ENCODE peak calls at places on chromosomes 7 and 10, in five cellular contexts. V is IMR-90, D is mesenchymal stem cell, Z is H1, A is neuronal stem cell. T is an unnamed sample. For H3K4me1, the result is how much of the 10 kb centered on the place peaks cover.

GRCh38 chr10:11762706-11763500 is 20.7 kb downstream of the ECHDC3 start:
- DNase-seq in Z (no peak), D (no peak), A (no peak), V (no peak), T (no peak)

GRCh38 chr10:8449909-8450308 is 395.4 kb downstream of the GATA3 start:
- DNase-seq in D (no peak), Z (no peak), V (no peak), A (no peak), T (no peak)

GRCh38 chr7:5237286-5237685 is 45.5 kb upstream of the SLC29A4 start:
- DNase-seq in V (peak), D (peak), A (no peak), Z (no peak), T (no peak)

GRCh38 chr7:27739301-27739913 is 555 bp upstream of the TAX1BP1 start:
- DNase-seq in Z (no peak), D (no peak), A (no peak), V (peak), T (no peak)

GRCh38 chr7:85023066-85023687 is 163.7 kb downstream of the SEMA3D start:
- DNase-seq in A (peak), V (peak), D (peak), Z (no peak), T (peak)

GRCh38 chr10:59694936-59695335 is 14.7 kb downstream of the SLC16A9 start:
- DNase-seq in D (no peak), V (no peak), A (no peak), Z (no peak), T (no peak)

GRCh38 chr7:17434841-17435692 is 136.6 kb downstream of the AHR start:
- DNase-seq in V (no peak), D (no peak), A (no peak), Z (no peak), T (no peak)

GRCh38 chr10:132906106-132906505 is 36.3 kb downstream of the CFAP46 start:
- DNase-seq in D (no peak), V (no peak), Z (no peak), A (no peak), T (no peak)

GRCh38 chr10:38119038-38119437 is 24.9 kb downstream of the ZNF37A start:
- DNase-seq in V (no peak), Z (no peak), D (no peak), A (no peak), T (no peak)

GRCh38 chr10:1552415-1552814 is 184.9 kb downstream of the ADARB2 start:
- DNase-seq in V (no peak), A (no peak), Z (no peak), D (no peak), T (no peak)

GRCh38 chr10:101140950-101141621 is 10.0 kb downstream of the TLX1 start:
- DNase-seq in A (no peak), D (no peak), Z (no peak), V (no peak), T (no peak)

GRCh38 chr7:78769551-78770101 is 683.8 kb downstream of the MAGI2 start:
- DNase-seq in A (peak), D (peak), Z (no peak), V (no peak), T (peak)

GRCh38 chr7:22110227-22110839 is 164.6 kb upstream of the CDCA7L start:
- DNase-seq in V (peak), A (peak), D (peak), Z (peak), T (peak)

GRCh38 chr7:55553087-55553345 is 19.3 kb downstream of the VOPP1 start:
- DNase-seq in V (no peak), D (no peak), Z (no peak), A (no peak), T (no peak)
- H3K4me1 ChIP-seq in V (under half), D (under half), Z (under half), A (under half), T (under half)

DNA sequence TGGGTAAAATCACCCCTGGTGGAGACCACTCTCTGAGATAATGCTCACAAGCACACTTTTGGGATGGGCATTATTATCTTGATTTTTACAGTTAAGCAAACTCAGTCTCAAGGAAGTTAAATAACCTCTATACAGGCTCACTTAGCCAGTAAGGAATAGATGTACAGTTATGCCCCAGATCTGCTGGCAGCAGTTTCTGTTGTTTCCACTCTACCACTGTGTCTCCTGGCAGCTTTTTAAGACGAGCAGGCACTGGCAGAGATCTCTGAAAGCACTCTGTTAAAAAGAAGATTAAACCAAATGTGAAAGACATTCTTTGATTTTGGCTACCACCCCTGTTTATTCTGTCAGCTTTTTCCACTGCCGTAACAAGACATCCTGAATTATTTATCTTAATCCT is 73.2 kb downstream of the SRI start:
- DNase-seq in A (no peak), D (no peak), Z (no peak), V (no peak), T (no peak)
- H4K8ac ChIP-seq in A (no peak), D (no peak), Z (no peak), V (no peak), T (no peak)

GRCh38 chr10:34769941-34770340 is 45.2 kb downstream of the PARD3 start:
- DNase-seq in D (no peak), Z (no peak), V (no peak), A (no peak), T (peak)

GRCh38 chr10:34766811-34767516 is 48.1 kb downstream of the PARD3 start:
- DNase-seq in D (no peak), V (no peak), A (no peak), Z (no peak), T (peak)

GRCh38 chr10:34766256-34766580 is 48.9 kb downstream of the PARD3 start:
- DNase-seq in A (no peak), V (no peak), Z (no peak), D (no peak), T (peak)

GRCh38 chr10:34768972-34769330 is 46.1 kb downstream of the PARD3 start:
- DNase-seq in V (no peak), Z (no peak), D (no peak), A (no peak), T (peak)

GRCh38 chr10:34768261-34768971 is 46.7 kb downstream of the PARD3 start:
- DNase-seq in D (no peak), A (no peak), Z (no peak), V (peak), T (peak)
- H3K23ac ChIP-seq in D (peak), A (no peak), Z (no peak), V (no peak), T (no peak)

DNA sequence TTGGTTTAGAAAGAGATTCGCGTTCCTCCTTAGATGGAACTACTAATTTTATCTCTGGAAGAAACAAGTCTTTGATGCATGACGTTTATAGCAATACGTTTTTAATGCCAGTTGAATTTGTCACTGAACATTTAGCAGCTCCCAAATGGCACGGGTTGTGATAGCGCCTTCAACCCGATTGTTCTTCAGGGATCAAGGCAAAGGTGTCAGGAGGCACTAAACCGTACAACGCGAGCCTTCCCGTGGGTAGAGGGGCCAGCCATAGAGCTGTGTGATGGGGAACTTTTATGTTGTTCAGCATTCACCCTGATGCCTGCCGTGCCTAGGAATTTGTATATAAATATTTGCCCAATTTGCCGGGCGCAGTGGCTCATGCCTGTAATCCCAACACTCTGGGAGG is 3.4 kb downstream of the GET4 start:
- DNase-seq in A (no peak), Z (no peak), D (no peak), V (no peak), T (no peak)
- H3K4me1 ChIP-seq in A (under half), Z (under half), D (under half), V (under half), T (under half)